ENCODE peak calls at places on chromosomes 1 and 21, in four cellular contexts. One of them, this sample, is unnamed.

GRCh38 chr1:99665212-99665611 is 19.3 kb downstream of the PALMD start:
- DNase-seq in Peyer's patch: no peak
- DNase-seq in osteocyte: no peak
- DNase-seq in GM10248: no peak
- DNase-seq in this sample: no peak

GRCh38 chr1:110040548-110040947 is 6.1 kb downstream of the STRIP1 start:
- DNase-seq in osteocyte: no peak
- DNase-seq in Peyer's patch: no peak
- DNase-seq in GM10248: no peak
- DNase-seq in this sample: peak

GRCh38 chr21:43669828-43670605 is 10.7 kb downstream of the RRP1B start:
- DNase-seq in osteocyte: no peak
- DNase-seq in GM10248: no peak
- DNase-seq in Peyer's patch: no peak
- DNase-seq in this sample: no peak

GRCh38 chr1:169511339-169512028 is 25.7 kb upstream of the SLC19A2 start:
- DNase-seq in osteocyte: no peak
- DNase-seq in Peyer's patch: no peak
- DNase-seq in GM10248: no peak
- DNase-seq in this sample: no peak

GRCh38 chr1:162951553-162952315 is 90.8 kb upstream of the CCDC190 start:
- DNase-seq in Peyer's patch: no peak
- DNase-seq in osteocyte: no peak
- DNase-seq in GM10248: peak
- DNase-seq in this sample: no peak

GRCh38 chr1:86704972-86705632 is 726 bp downstream of the SH3GLB1 start:
- DNase-seq in osteocyte: peak
- DNase-seq in GM10248: peak
- DNase-seq in Peyer's patch: peak
- DNase-seq in this sample: peak

GRCh38 chr1:6554907-6555778 is at the start of gene TAS1R1:
- DNase-seq in GM10248: no peak
- DNase-seq in Peyer's patch: no peak
- DNase-seq in osteocyte: no peak
- DNase-seq in this sample: no peak

GRCh38 chr1:154698320-154699096 is 90.5 kb upstream of the ADAR start:
- DNase-seq in Peyer's patch: no peak
- DNase-seq in GM10248: no peak
- DNase-seq in osteocyte: no peak
- DNase-seq in this sample: peak

GRCh38 chr1:212858461-212859265 is 588 bp downstream of the FLVCR1 start:
- DNase-seq in osteocyte: no peak
- DNase-seq in GM10248: peak
- DNase-seq in Peyer's patch: peak
- DNase-seq in this sample: peak

GRCh38 chr1:182662121-182662890 is 22.1 kb downstream of the RGS8 start:
- DNase-seq in GM10248: no peak
- DNase-seq in Peyer's patch: no peak
- DNase-seq in osteocyte: no peak
- DNase-seq in this sample: no peak

GRCh38 chr1:27979151-27979858 is 19.5 kb downstream of the XKR8 start:
- DNase-seq in GM10248: peak
- DNase-seq in Peyer's patch: no peak
- DNase-seq in osteocyte: no peak
- DNase-seq in this sample: no peak

GRCh38 chr21:42120904-42121535 is 49.9 kb downstream of the UMODL1 start:
- DNase-seq in osteocyte: no peak
- DNase-seq in GM10248: no peak
- DNase-seq in Peyer's patch: no peak
- DNase-seq in this sample: no peak

GRCh38 chr21:15379776-15380175 is 315.0 kb upstream of the NRIP1 start:
- DNase-seq in Peyer's patch: no peak
- DNase-seq in osteocyte: no peak
- DNase-seq in GM10248: no peak
- DNase-seq in this sample: no peak

GRCh38 chr1:208791458-208791857 is 547.3 kb upstream of the PLXNA2 start:
- DNase-seq in osteocyte: no peak
- DNase-seq in Peyer's patch: no peak
- DNase-seq in GM10248: no peak
- DNase-seq in this sample: no peak

GRCh38 chr1:205088341-205088740 is 4.1 kb upstream of the TMEM81 start:
- DNase-seq in osteocyte: no peak
- DNase-seq in GM10248: no peak
- DNase-seq in Peyer's patch: no peak
- DNase-seq in this sample: no peak

GRCh38 chr1:15152318-15153183 is 996 bp upstream of the TMEM51 start:
- DNase-seq in Peyer's patch: peak
- DNase-seq in GM10248: no peak
- DNase-seq in osteocyte: peak
- DNase-seq in this sample: peak
- TF ChIP-seq CTCF in Peyer's patch: no peak
- TF ChIP-seq CTCF in GM10248: peak
- TF ChIP-seq CTCF in osteocyte: peak
- TF ChIP-seq CTCF in this sample: no peak

GRCh38 chr1:93749487-93749886 is 67.8 kb upstream of the BCAR3 start:
- DNase-seq in osteocyte: no peak
- DNase-seq in GM10248: no peak
- DNase-seq in Peyer's patch: no peak
- DNase-seq in this sample: no peak

GRCh38 chr1:93751391-93752250 is 70.0 kb upstream of the BCAR3 start:
- DNase-seq in osteocyte: no peak
- DNase-seq in Peyer's patch: no peak
- DNase-seq in GM10248: no peak
- DNase-seq in this sample: no peak

GRCh38 chr1:93750946-93751345 is 69.3 kb upstream of the BCAR3 start:
- DNase-seq in GM10248: peak
- DNase-seq in Peyer's patch: peak
- DNase-seq in osteocyte: no peak
- DNase-seq in this sample: peak

GRCh38 chr1:93746423-93746822 is 64.8 kb upstream of the BCAR3 start:
- DNase-seq in Peyer's patch: no peak
- DNase-seq in GM10248: no peak
- DNase-seq in osteocyte: no peak
- DNase-seq in this sample: no peak

DNA sequence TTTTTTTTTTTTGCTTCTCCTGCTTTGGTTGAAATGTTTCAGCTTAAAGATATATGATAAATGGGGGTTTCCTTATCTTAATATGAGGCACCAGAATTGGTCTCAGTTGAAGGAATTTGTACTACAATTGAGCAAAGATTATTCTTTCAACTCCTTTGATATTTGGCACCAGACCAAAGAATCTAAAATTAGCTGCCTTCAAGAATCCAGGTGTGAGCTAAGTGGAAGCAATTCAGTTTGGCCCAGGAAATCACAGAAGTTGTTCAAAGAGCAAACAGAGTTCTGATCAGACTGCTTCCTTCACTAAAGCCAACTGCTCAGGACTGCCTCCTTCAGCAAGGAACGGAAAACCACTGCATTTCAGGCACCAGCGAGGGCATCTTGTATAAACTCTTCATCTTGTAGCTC is 68.3 kb upstream of the BCAR3 start:
- DNase-seq in Peyer's patch: no peak
- DNase-seq in GM10248: peak
- DNase-seq in osteocyte: no peak
- DNase-seq in this sample: peak
- TF ChIP-seq CTCF in Peyer's patch: no peak
- TF ChIP-seq CTCF in GM10248: no peak
- TF ChIP-seq CTCF in osteocyte: peak
- TF ChIP-seq CTCF in this sample: no peak

GRCh38 chr1:40979241-40980067 is at the start of gene CTPS1:
- DNase-seq in Peyer's patch: peak
- DNase-seq in osteocyte: peak
- DNase-seq in GM10248: peak
- DNase-seq in this sample: peak
- TF ChIP-seq CTCF in Peyer's patch: no peak
- TF ChIP-seq CTCF in osteocyte: peak
- TF ChIP-seq CTCF in GM10248: peak
- TF ChIP-seq CTCF in this sample: peak

GRCh38 chr1:171140466-171140865 is 44.6 kb upstream of the FMO2 start:
- DNase-seq in osteocyte: no peak
- DNase-seq in GM10248: no peak
- DNase-seq in Peyer's patch: no peak
- DNase-seq in this sample: no peak

GRCh38 chr1:171142451-171143121 is 42.5 kb upstream of the FMO2 start:
- DNase-seq in osteocyte: no peak
- DNase-seq in GM10248: no peak
- DNase-seq in Peyer's patch: no peak
- DNase-seq in this sample: no peak

GRCh38 chr1:171139890-171140289 is 45.2 kb upstream of the FMO2 start:
- DNase-seq in Peyer's patch: no peak
- DNase-seq in GM10248: no peak
- DNase-seq in osteocyte: no peak
- DNase-seq in this sample: no peak

GRCh38 chr1:171142081-171142450 is 43.0 kb upstream of the FMO2 start:
- DNase-seq in osteocyte: no peak
- DNase-seq in Peyer's patch: no peak
- DNase-seq in GM10248: no peak
- DNase-seq in this sample: no peak

GRCh38 chr1:171141336-171142051 is 43.6 kb upstream of the FMO2 start:
- DNase-seq in Peyer's patch: no peak
- DNase-seq in osteocyte: peak
- DNase-seq in GM10248: no peak
- DNase-seq in this sample: no peak
- TF ChIP-seq CTCF in Peyer's patch: no peak
- TF ChIP-seq CTCF in osteocyte: peak
- TF ChIP-seq CTCF in GM10248: no peak
- TF ChIP-seq CTCF in this sample: no peak

GRCh38 chr1:217891966-217892365 is 260.8 kb downstream of the SPATA17 start:
- DNase-seq in GM10248: no peak
- DNase-seq in Peyer's patch: no peak
- DNase-seq in osteocyte: no peak
- DNase-seq in this sample: no peak

GRCh38 chr1:217892750-217893149 is 261.6 kb downstream of the SPATA17 start:
- DNase-seq in osteocyte: no peak
- DNase-seq in Peyer's patch: no peak
- DNase-seq in GM10248: no peak
- DNase-seq in this sample: no peak

GRCh38 chr1:217889401-217889800 is 258.3 kb downstream of the SPATA17 start:
- DNase-seq in osteocyte: no peak
- DNase-seq in GM10248: no peak
- DNase-seq in Peyer's patch: no peak
- DNase-seq in this sample: peak
- TF ChIP-seq CTCF in osteocyte: peak
- TF ChIP-seq CTCF in GM10248: peak
- TF ChIP-seq CTCF in Peyer's patch: no peak
- TF ChIP-seq CTCF in this sample: no peak